ENCODE peak calls at places on chromosomes 5 and 9, in seven cellular contexts. B, C, V, L, M, O and X are unnamed samples.
A peak's percentile ranks its signal among the peaks of the same experiment; 100 is the strongest.

GRCh38 chr5:139543423-139543991 is 17.6 kb upstream of the UBE2D2 start:
- DNase-seq in L (peak; percentile 55), B (peak; percentile 41), V (peak; percentile 74), C (peak; percentile 81), O (no peak), M (peak; percentile 55), X (peak; percentile 50)

GRCh38 chr5:176798094-176798876 is 12.1 kb upstream of the UNC5A start:
- DNase-seq in M (no peak), L (no peak), O (no peak), C (no peak), B (no peak), V (no peak), X (no peak)

GRCh38 chr5:18553269-18553668 is 919.0 kb downstream of the TAF11L14 start:
- DNase-seq in B (peak; percentile 26), V (no peak), O (no peak), M (no peak), L (no peak), C (no peak), X (peak; percentile 40)

GRCh38 chr5:146906803-146907202 is 28.2 kb upstream of the PPP2R2B start:
- DNase-seq in M (no peak), L (no peak), V (no peak), B (no peak), O (peak; percentile 24), C (no peak), X (no peak)

GRCh38 chr9:28916348-28916747 is 1343.1 kb upstream of the C9orf72 start:
- DNase-seq in O (no peak), B (no peak), L (no peak), M (no peak), V (no peak), C (peak; percentile 55), X (no peak)

GRCh38 chr9:95091574-95091970 is 225.9 kb downstream of the FANCC start:
- DNase-seq in B (no peak), O (no peak), L (no peak), M (no peak), C (no peak), V (no peak), X (no peak)

GRCh38 chr5:127572930-127573329 is 55.5 kb downstream of the PRRC1 start:
- DNase-seq in O (no peak), L (no peak), C (no peak), M (no peak), B (no peak), V (no peak), X (no peak)

GRCh38 chr5:192970-193831 is 1.9 kb downstream of the LRRC14B start:
- DNase-seq in L (no peak), V (no peak), O (no peak), C (no peak), M (no peak), B (no peak), X (no peak)

GRCh38 chr9:129176786-129177442 is 1.1 kb downstream of the IER5L start:
- DNase-seq in M (peak; percentile 44), O (no peak), C (peak; percentile 48), V (no peak), L (no peak), B (peak; percentile 52), X (peak; percentile 47)

GRCh38 chr9:6106576-6107339 is 91.3 kb upstream of the RANBP6 start:
- DNase-seq in M (no peak), B (peak; percentile 60), V (peak; percentile 19), C (no peak), L (no peak), O (peak; percentile 34), X (no peak)

GRCh38 chr9:136539427-136540412 is 6.1 kb downstream of the NOTCH1 start:
- DNase-seq in O (peak; percentile 89), C (peak; percentile 99), M (peak; percentile 85), L (peak; percentile 83), B (peak; percentile 88), V (peak; percentile 97), X (peak; percentile 98)

GRCh38 chr5:146662229-146662628 is 146.2 kb upstream of the GPR151 start:
- DNase-seq in M (no peak), C (no peak), B (no peak), O (peak; percentile 3), L (no peak), V (no peak), X (no peak)

GRCh38 chr9:132412089-132412488 is 2.1 kb downstream of the CFAP77 start:
- DNase-seq in M (no peak), B (no peak), L (no peak), C (no peak), O (peak; percentile 8), V (no peak), X (no peak)

GRCh38 chr5:135829179-135829578 is 5.3 kb upstream of the SLC25A48 start:
- DNase-seq in V (no peak), C (no peak), M (no peak), B (no peak), O (no peak), L (no peak), X (peak; percentile 13)

GRCh38 chr9:88922091-88922490 is 69.2 kb upstream of the S1PR3 start:
- DNase-seq in B (no peak), V (no peak), C (no peak), O (no peak), L (no peak), M (no peak), X (no peak)

GRCh38 chr5:140608730-140609520 is 24.1 kb downstream of the CD14 start:
- DNase-seq in B (peak; percentile 51), L (peak; percentile 27), O (no peak), C (peak; percentile 82), M (no peak), V (peak; percentile 37), X (peak; percentile 35)

GRCh38 chr5:35776757-35777156 is 79.9 kb upstream of the IL7R start:
- DNase-seq in O (no peak), L (no peak), B (no peak), C (no peak), M (no peak), V (no peak), X (no peak)

GRCh38 chr9:86487222-86487841 is 133.1 kb upstream of the TUT7 start:
- DNase-seq in O (peak; percentile 31), L (no peak), B (no peak), C (no peak), M (no peak), V (no peak), X (no peak)

GRCh38 chr5:84088996-84089395 is 295.7 kb downstream of the EDIL3 start:
- DNase-seq in L (no peak), O (peak; percentile 31), C (peak; percentile 29), V (no peak), M (no peak), B (peak; percentile 16), X (no peak)

GRCh38 chr5:15646351-15646750 is 146.4 kb downstream of the FBXL7 start:
- DNase-seq in L (no peak), B (no peak), M (no peak), O (no peak), V (no peak), C (no peak), X (no peak)

GRCh38 chr9:124849801-124850200 is 3.5 kb upstream of the WDR38 start:
- DNase-seq in B (no peak), M (no peak), O (no peak), L (no peak), V (peak; percentile 83), C (no peak), X (no peak)

DNA sequence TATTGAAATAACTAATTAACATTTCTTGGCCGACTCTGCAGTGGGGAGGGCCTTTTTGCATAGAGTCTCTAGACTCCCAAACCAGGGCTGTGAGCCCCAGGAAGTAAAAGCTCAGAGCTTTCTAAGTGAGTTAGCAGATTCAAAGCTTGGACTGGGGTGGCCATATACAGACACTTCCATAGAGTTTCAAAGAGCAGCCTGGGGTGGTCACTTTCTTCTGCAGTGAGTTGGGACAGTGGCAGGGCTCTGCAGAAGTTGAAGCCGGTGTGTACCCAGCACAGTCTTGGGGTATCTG is 97.0 kb downstream of the RGS3 start:
- DNase-seq in L (no peak), V (no peak), O (no peak), C (no peak), M (no peak), B (no peak), X (no peak)
- H3K4me1 ChIP-seq in L (peaks cover 43% of the 10 kb centered on the region), V (peaks cover 59% of the 10 kb centered on the region), O (peaks cover 15% of the 10 kb centered on the region), C (peaks cover 12% of the 10 kb centered on the region), M (peaks cover 23% of the 10 kb centered on the region), B (peaks cover 15% of the 10 kb centered on the region), X (peaks cover 21% of the 10 kb centered on the region)

GRCh38 chr9:33381231-33381791 is 21.1 kb downstream of the AQP7 start:
- DNase-seq in B (no peak), M (no peak), L (no peak), O (no peak), V (no peak), C (no peak), X (no peak)
- H3K27ac ChIP-seq in B (no peak overlapping the region), M (peak overlapping the region; percentile 56), L (no peak overlapping the region), O (no peak overlapping the region), V (no peak overlapping the region), C (no peak overlapping the region), X (no peak overlapping the region)

GRCh38 chr9:118829334-118829733 is 539.9 kb downstream of the BRINP1 start:
- DNase-seq in B (no peak), O (no peak), C (no peak), V (no peak), M (no peak), L (no peak), X (no peak)
- TF ChIP-seq CTCF in B (peak; percentile 37), O (no peak), C (no peak), V (peak; percentile 67), M (peak; percentile 67), L (no peak), X (no peak)

DNA sequence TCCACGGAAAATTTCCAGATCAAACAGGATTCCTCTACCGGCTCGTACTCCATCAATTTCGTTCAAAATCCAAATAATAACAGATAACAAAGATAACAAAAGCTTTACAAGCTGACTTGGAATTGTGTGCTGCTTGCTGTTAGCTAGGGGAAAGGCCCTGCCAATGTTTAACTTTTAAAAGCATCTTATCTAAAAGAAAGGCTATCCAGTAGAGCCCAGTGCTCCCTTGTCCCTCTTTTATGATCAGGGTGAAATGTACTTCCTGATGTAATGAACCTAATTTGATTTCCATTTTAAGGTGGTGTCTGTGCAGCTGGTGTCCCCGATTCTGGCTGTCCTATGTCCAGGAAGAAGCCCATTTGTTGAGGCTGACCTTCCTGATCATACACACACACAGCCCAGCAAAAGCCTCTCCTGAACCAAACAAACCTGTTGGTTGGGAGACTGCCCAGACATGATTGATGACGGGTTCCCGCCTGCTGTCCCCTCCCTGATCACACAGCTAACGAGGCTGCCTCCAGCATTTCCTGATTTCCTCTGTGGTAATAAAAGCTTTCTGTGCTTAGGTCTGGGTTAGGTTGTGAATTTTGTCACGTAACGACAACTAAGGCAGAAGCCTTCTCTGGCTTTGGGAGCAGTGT is 54.2 kb downstream of the PWWP2A start:
- DNase-seq in M (no peak), L (peak; percentile 69), C (peak; percentile 91), V (no peak), O (no peak), B (no peak), X (no peak)
- H3K4me1 ChIP-seq in M (no peaks in the 10 kb centered on the region), L (peaks cover 5% of the 10 kb centered on the region), C (no peaks in the 10 kb centered on the region), V (no peaks in the 10 kb centered on the region), O (peaks cover 15% of the 10 kb centered on the region), B (no peaks in the 10 kb centered on the region), X (peaks cover 4% of the 10 kb centered on the region)

GRCh38 chr5:43616535-43616934 is 13.6 kb downstream of the NNT start:
- DNase-seq in V (no peak), O (no peak), M (no peak), C (no peak), L (no peak), B (no peak), X (no peak)
- H3K27ac ChIP-seq in V (no peak overlapping the region), O (no peak overlapping the region), M (peak overlapping the region; percentile 72), C (no peak overlapping the region), L (no peak overlapping the region), B (no peak overlapping the region), X (no peak overlapping the region)